ENCODE peak calls at places on chromosome 1, in four cellular contexts. One of them, this sample, is unnamed.

GRCh38 chr1:53470155-53470554 is 11.0 kb downstream of the DMRTB1 start:
- DNase-seq in K562: peak; percentile 94
- DNase-seq in HepG2: peak; percentile 42
- DNase-seq in GM12878: no peak
- DNase-seq in this sample: no peak

GRCh38 chr1:203149188-203149840 is 21.8 kb downstream of the ADORA1 start:
- DNase-seq in K562: no peak
- DNase-seq in HepG2: no peak
- DNase-seq in GM12878: no peak
- DNase-seq in this sample: no peak

GRCh38 chr1:219940707-219941106 is 12.3 kb upstream of the SLC30A10 start:
- DNase-seq in K562: no peak
- DNase-seq in HepG2: no peak
- DNase-seq in GM12878: no peak
- DNase-seq in this sample: no peak

GRCh38 chr1:2466834-2467554 is 9.1 kb upstream of the PLCH2 start:
- DNase-seq in K562: peak; percentile 92
- DNase-seq in HepG2: no peak
- DNase-seq in GM12878: no peak
- DNase-seq in this sample: peak; percentile 91

GRCh38 chr1:234765672-234766071 is 155.7 kb upstream of the IRF2BP2 start:
- DNase-seq in K562: no peak
- DNase-seq in HepG2: no peak
- DNase-seq in GM12878: no peak
- DNase-seq in this sample: no peak

GRCh38 chr1:85368073-85368778 is 91.8 kb upstream of the BCL10 start:
- DNase-seq in K562: no peak
- DNase-seq in HepG2: no peak
- DNase-seq in GM12878: no peak
- DNase-seq in this sample: no peak

GRCh38 chr1:19439464-19440171 is 45.7 kb downstream of the CAPZB start:
- DNase-seq in K562: peak; percentile 65
- DNase-seq in HepG2: no peak
- DNase-seq in GM12878: no peak
- DNase-seq in this sample: peak; percentile 82

GRCh38 chr1:173914366-173914871 is 2.7 kb downstream of the SERPINC1 start:
- DNase-seq in K562: peak; percentile 77
- DNase-seq in HepG2: peak; percentile 44
- DNase-seq in GM12878: no peak
- DNase-seq in this sample: peak; percentile 41

GRCh38 chr1:193766329-193766728 is 579.9 kb upstream of the B3GALT2 start:
- DNase-seq in K562: no peak
- DNase-seq in HepG2: no peak
- DNase-seq in GM12878: no peak
- DNase-seq in this sample: no peak

GRCh38 chr1:246534114-246534513 is 27.0 kb upstream of the SMYD3 start:
- DNase-seq in K562: no peak
- DNase-seq in HepG2: no peak
- DNase-seq in GM12878: no peak
- DNase-seq in this sample: no peak

GRCh38 chr1:109927908-109928307 is 17.3 kb downstream of the CSF1 start:
- DNase-seq in K562: no peak
- DNase-seq in HepG2: no peak
- DNase-seq in GM12878: no peak
- DNase-seq in this sample: no peak

GRCh38 chr1:227885135-227885647 is 62.5 kb downstream of the WNT9A start:
- DNase-seq in K562: no peak
- DNase-seq in HepG2: no peak
- DNase-seq in GM12878: no peak
- DNase-seq in this sample: peak; percentile 29

GRCh38 chr1:212315907-212316306 is 30.7 kb downstream of the PPP2R5A start:
- DNase-seq in K562: no peak
- DNase-seq in HepG2: peak; percentile 7
- DNase-seq in GM12878: no peak
- DNase-seq in this sample: no peak

GRCh38 chr1:238767321-238767720 is 619.0 kb upstream of the CHRM3 start:
- DNase-seq in K562: no peak
- DNase-seq in HepG2: no peak
- DNase-seq in GM12878: no peak
- DNase-seq in this sample: no peak

GRCh38 chr1:226798427-226799411 is 59.6 kb upstream of the ITPKB start:
- DNase-seq in K562: peak; percentile 40
- DNase-seq in HepG2: no peak
- DNase-seq in GM12878: peak; percentile 47
- DNase-seq in this sample: no peak

GRCh38 chr1:231940116-231940515 is 313.5 kb downstream of the DISC1 start:
- DNase-seq in K562: no peak
- DNase-seq in HepG2: no peak
- DNase-seq in GM12878: no peak
- DNase-seq in this sample: no peak

GRCh38 chr1:33343539-33343938 is 22.6 kb upstream of the A3GALT2 start:
- DNase-seq in K562: no peak
- DNase-seq in HepG2: no peak
- DNase-seq in GM12878: no peak
- DNase-seq in this sample: no peak

GRCh38 chr1:46037597-46037936 is 94.9 kb downstream of the PIK3R3 start:
- DNase-seq in K562: no peak
- DNase-seq in HepG2: no peak
- DNase-seq in GM12878: no peak
- DNase-seq in this sample: no peak

GRCh38 chr1:54342764-54343687 is 63.2 kb downstream of the SSBP3 start:
- DNase-seq in K562: no peak
- DNase-seq in HepG2: no peak
- DNase-seq in GM12878: no peak
- DNase-seq in this sample: no peak

GRCh38 chr1:226975259-226975908 is 35.3 kb downstream of the COQ8A start:
- DNase-seq in K562: no peak
- DNase-seq in HepG2: no peak
- DNase-seq in GM12878: no peak
- DNase-seq in this sample: no peak

GRCh38 chr1:7784492-7785071 is 491 bp downstream of the PER3 start:
- DNase-seq in K562: no peak
- DNase-seq in HepG2: no peak
- DNase-seq in GM12878: no peak
- DNase-seq in this sample: no peak

GRCh38 chr1:172581779-172582178 is 48.8 kb downstream of the SUCO start:
- DNase-seq in K562: no peak
- DNase-seq in HepG2: no peak
- DNase-seq in GM12878: no peak
- DNase-seq in this sample: no peak

GRCh38 chr1:82625562-82625961 is 824.8 kb downstream of the ADGRL2 start:
- DNase-seq in K562: no peak
- DNase-seq in HepG2: no peak
- DNase-seq in GM12878: no peak
- DNase-seq in this sample: no peak

GRCh38 chr1:82604524-82604923 is 803.8 kb downstream of the ADGRL2 start:
- DNase-seq in K562: no peak
- DNase-seq in HepG2: no peak
- DNase-seq in GM12878: no peak
- DNase-seq in this sample: no peak

GRCh38 chr1:21174638-21175323 is 1.9 kb downstream of the EIF4G3 start:
- DNase-seq in K562: no peak
- DNase-seq in HepG2: peak; percentile 29
- DNase-seq in GM12878: no peak
- DNase-seq in this sample: no peak
- TF ChIP-seq CHD2 in K562: no peak
- TF ChIP-seq CHD2 in HepG2: no peak
- TF ChIP-seq CHD2 in GM12878: no peak
- TF ChIP-seq CHD2 in this sample: no peak

GRCh38 chr1:243849089-243850012 is 692 bp downstream of the AKT3 start:
- DNase-seq in K562: peak; percentile 48
- DNase-seq in HepG2: no peak
- DNase-seq in GM12878: no peak
- DNase-seq in this sample: peak; percentile 79
- TF ChIP-seq GABPA in K562: no peak
- TF ChIP-seq GABPA in HepG2: no peak
- TF ChIP-seq GABPA in GM12878: no peak
- TF ChIP-seq GABPA in this sample: no peak

GRCh38 chr1:113035086-113035485 is 37.9 kb upstream of the LRIG2 start:
- DNase-seq in K562: no peak
- DNase-seq in HepG2: no peak
- DNase-seq in GM12878: no peak
- DNase-seq in this sample: no peak
- TF ChIP-seq REST in K562: no peak
- TF ChIP-seq REST in HepG2: no peak
- TF ChIP-seq REST in GM12878: no peak
- TF ChIP-seq REST in this sample: no peak

GRCh38 chr1:31065310-31066217 is at the start of gene PUM1:
- DNase-seq in K562: peak; percentile 97
- DNase-seq in HepG2: peak; percentile 97
- DNase-seq in GM12878: peak; percentile 85
- DNase-seq in this sample: peak; percentile 97
- TF ChIP-seq CHD2 in K562: peak; percentile 45
- TF ChIP-seq CHD2 in HepG2: no peak
- TF ChIP-seq CHD2 in GM12878: peak; percentile 70
- TF ChIP-seq CHD2 in this sample: no peak

DNA sequence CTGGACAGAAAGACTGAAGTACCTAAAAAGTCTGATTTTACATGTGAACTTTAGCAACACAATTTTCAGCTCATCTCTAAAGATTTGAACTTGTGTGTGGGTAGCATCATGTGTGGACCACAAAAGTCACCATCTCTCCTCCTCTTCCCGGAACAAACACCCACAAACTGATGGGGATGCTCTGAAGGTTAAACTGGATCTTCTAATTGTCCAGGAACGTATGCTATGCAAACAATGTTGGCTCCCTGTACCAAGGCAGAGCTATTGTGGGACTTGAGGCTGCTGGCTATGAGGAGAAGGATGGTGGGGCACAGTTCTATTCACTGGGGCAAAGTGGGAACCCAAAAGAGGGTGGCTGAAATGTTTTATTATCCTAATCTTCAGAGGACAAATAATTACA is 62.7 kb downstream of the GADD45A start:
- DNase-seq in K562: no peak
- DNase-seq in HepG2: no peak
- DNase-seq in GM12878: no peak
- DNase-seq in this sample: no peak
- TF ChIP-seq GABPA in K562: no peak
- TF ChIP-seq GABPA in HepG2: no peak
- TF ChIP-seq GABPA in GM12878: no peak
- TF ChIP-seq GABPA in this sample: no peak

DNA sequence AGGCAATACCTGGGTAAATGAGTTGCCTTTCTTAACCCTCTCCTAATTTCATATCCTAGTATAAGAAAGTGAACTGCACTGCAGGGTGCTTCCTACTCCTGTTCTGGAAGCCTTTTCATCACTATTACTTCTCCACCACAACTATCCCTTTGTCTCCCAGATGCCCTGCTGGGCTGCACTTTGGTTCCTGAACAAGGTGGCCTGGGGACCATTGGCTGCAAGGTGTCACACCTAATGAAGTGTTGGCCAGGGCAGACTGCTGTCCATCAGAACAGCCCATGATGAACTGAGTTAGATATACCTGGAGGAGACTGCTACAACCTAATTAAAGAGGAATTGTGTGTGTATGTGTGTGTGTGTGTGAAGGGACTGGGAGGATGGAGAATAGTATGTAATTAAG is 1.9 kb upstream of the KLHDC8A start:
- DNase-seq in K562: no peak
- DNase-seq in HepG2: no peak
- DNase-seq in GM12878: no peak
- DNase-seq in this sample: no peak
- TF ChIP-seq REST in K562: no peak
- TF ChIP-seq REST in HepG2: no peak
- TF ChIP-seq REST in GM12878: no peak
- TF ChIP-seq REST in this sample: no peak

GRCh38 chr1:107195476-107195875 is 54.6 kb downstream of the NTNG1 start:
- DNase-seq in K562: no peak
- DNase-seq in HepG2: no peak
- DNase-seq in GM12878: no peak
- DNase-seq in this sample: no peak
- TF ChIP-seq CHD2 in K562: no peak
- TF ChIP-seq CHD2 in HepG2: no peak
- TF ChIP-seq CHD2 in GM12878: no peak
- TF ChIP-seq CHD2 in this sample: no peak

GRCh38 chr1:205977348-205978014 is 25.7 kb downstream of the RAB7B start:
- DNase-seq in K562: peak; percentile 92
- DNase-seq in HepG2: peak; percentile 67
- DNase-seq in GM12878: peak; percentile 23
- DNase-seq in this sample: peak; percentile 82
- TF ChIP-seq GABPA in K562: no peak
- TF ChIP-seq GABPA in HepG2: no peak
- TF ChIP-seq GABPA in GM12878: no peak
- TF ChIP-seq GABPA in this sample: no peak